ENCODE peak calls at places on chromosomes 7 and 10, in seven cellular contexts. One of them, this sample, is unnamed.

GRCh38 chr10:48306870-48307531 is 524 bp downstream of the MAPK8 start:
- DNase-seq in choroid plexus epithelial cell: peak; percentile 46
- DNase-seq in astrocyte: peak; percentile 36
- DNase-seq in right lobe of liver: peak; percentile 74
- DNase-seq in thoracic aorta: peak; percentile 11
- DNase-seq in neural progenitor cell: peak; percentile 72
- DNase-seq in A549: peak; percentile 43
- DNase-seq in this sample: no peak

GRCh38 chr7:149806726-149807125 is 31.4 kb upstream of the ZNF862 start:
- DNase-seq in A549: no peak
- DNase-seq in right lobe of liver: no peak
- DNase-seq in astrocyte: no peak
- DNase-seq in choroid plexus epithelial cell: no peak
- DNase-seq in thoracic aorta: no peak
- DNase-seq in neural progenitor cell: no peak
- DNase-seq in this sample: no peak

GRCh38 chr10:49241365-49241764 is 53.2 kb upstream of the TMEM273 start:
- DNase-seq in thoracic aorta: no peak
- DNase-seq in right lobe of liver: no peak
- DNase-seq in choroid plexus epithelial cell: no peak
- DNase-seq in A549: no peak
- DNase-seq in astrocyte: no peak
- DNase-seq in neural progenitor cell: no peak
- DNase-seq in this sample: no peak

GRCh38 chr10:86992929-86993328 is 24.6 kb downstream of the ADIRF start:
- DNase-seq in neural progenitor cell: no peak
- DNase-seq in astrocyte: no peak
- DNase-seq in A549: no peak
- DNase-seq in thoracic aorta: no peak
- DNase-seq in choroid plexus epithelial cell: no peak
- DNase-seq in right lobe of liver: no peak
- DNase-seq in this sample: peak; percentile 73

GRCh38 chr10:119208553-119208940 is 1.2 kb downstream of the GRK5 start:
- DNase-seq in thoracic aorta: no peak
- DNase-seq in A549: no peak
- DNase-seq in choroid plexus epithelial cell: peak; percentile 37
- DNase-seq in right lobe of liver: no peak
- DNase-seq in neural progenitor cell: no peak
- DNase-seq in astrocyte: no peak
- DNase-seq in this sample: no peak

GRCh38 chr10:92832121-92832520 is 16.2 kb upstream of the EXOC6 start:
- DNase-seq in A549: no peak
- DNase-seq in neural progenitor cell: no peak
- DNase-seq in choroid plexus epithelial cell: no peak
- DNase-seq in astrocyte: no peak
- DNase-seq in thoracic aorta: no peak
- DNase-seq in right lobe of liver: no peak
- DNase-seq in this sample: no peak

GRCh38 chr7:158847451-158847866 is 8.9 kb upstream of the DYNC2I1 start:
- DNase-seq in A549: no peak
- DNase-seq in astrocyte: no peak
- DNase-seq in neural progenitor cell: no peak
- DNase-seq in right lobe of liver: no peak
- DNase-seq in thoracic aorta: no peak
- DNase-seq in choroid plexus epithelial cell: peak; percentile 60
- DNase-seq in this sample: no peak

GRCh38 chr7:142460402-142461117 is 202.7 kb upstream of the PRSS58 start:
- DNase-seq in choroid plexus epithelial cell: peak; percentile 47
- DNase-seq in astrocyte: peak; percentile 66
- DNase-seq in thoracic aorta: no peak
- DNase-seq in right lobe of liver: no peak
- DNase-seq in neural progenitor cell: no peak
- DNase-seq in A549: no peak
- DNase-seq in this sample: no peak

GRCh38 chr10:63554666-63555065 is 33.5 kb downstream of the REEP3 start:
- DNase-seq in A549: peak; percentile 15
- DNase-seq in thoracic aorta: no peak
- DNase-seq in right lobe of liver: no peak
- DNase-seq in neural progenitor cell: no peak
- DNase-seq in choroid plexus epithelial cell: peak; percentile 97
- DNase-seq in astrocyte: peak; percentile 99
- DNase-seq in this sample: no peak

GRCh38 chr10:35639021-35639521 is 3.0 kb downstream of the FZD8 start:
- DNase-seq in astrocyte: no peak
- DNase-seq in thoracic aorta: no peak
- DNase-seq in neural progenitor cell: peak; percentile 66
- DNase-seq in right lobe of liver: no peak
- DNase-seq in choroid plexus epithelial cell: no peak
- DNase-seq in A549: no peak
- DNase-seq in this sample: no peak

GRCh38 chr10:35638116-35638515 is 4.0 kb downstream of the FZD8 start:
- DNase-seq in A549: no peak
- DNase-seq in right lobe of liver: no peak
- DNase-seq in choroid plexus epithelial cell: no peak
- DNase-seq in thoracic aorta: no peak
- DNase-seq in neural progenitor cell: no peak
- DNase-seq in astrocyte: no peak
- DNase-seq in this sample: no peak

GRCh38 chr10:35640474-35640873 is 1.6 kb downstream of the FZD8 start:
- DNase-seq in choroid plexus epithelial cell: peak; percentile 78
- DNase-seq in right lobe of liver: peak; percentile 70
- DNase-seq in A549: peak; percentile 56
- DNase-seq in astrocyte: peak; percentile 61
- DNase-seq in neural progenitor cell: peak; percentile 92
- DNase-seq in thoracic aorta: peak; percentile 5
- DNase-seq in this sample: peak; percentile 43

GRCh38 chr10:35640951-35641429 is 1.1 kb downstream of the FZD8 start:
- DNase-seq in choroid plexus epithelial cell: peak; percentile 94
- DNase-seq in A549: peak; percentile 50
- DNase-seq in right lobe of liver: peak; percentile 73
- DNase-seq in thoracic aorta: no peak
- DNase-seq in neural progenitor cell: peak; percentile 91
- DNase-seq in astrocyte: peak; percentile 81
- DNase-seq in this sample: peak; percentile 82

DNA sequence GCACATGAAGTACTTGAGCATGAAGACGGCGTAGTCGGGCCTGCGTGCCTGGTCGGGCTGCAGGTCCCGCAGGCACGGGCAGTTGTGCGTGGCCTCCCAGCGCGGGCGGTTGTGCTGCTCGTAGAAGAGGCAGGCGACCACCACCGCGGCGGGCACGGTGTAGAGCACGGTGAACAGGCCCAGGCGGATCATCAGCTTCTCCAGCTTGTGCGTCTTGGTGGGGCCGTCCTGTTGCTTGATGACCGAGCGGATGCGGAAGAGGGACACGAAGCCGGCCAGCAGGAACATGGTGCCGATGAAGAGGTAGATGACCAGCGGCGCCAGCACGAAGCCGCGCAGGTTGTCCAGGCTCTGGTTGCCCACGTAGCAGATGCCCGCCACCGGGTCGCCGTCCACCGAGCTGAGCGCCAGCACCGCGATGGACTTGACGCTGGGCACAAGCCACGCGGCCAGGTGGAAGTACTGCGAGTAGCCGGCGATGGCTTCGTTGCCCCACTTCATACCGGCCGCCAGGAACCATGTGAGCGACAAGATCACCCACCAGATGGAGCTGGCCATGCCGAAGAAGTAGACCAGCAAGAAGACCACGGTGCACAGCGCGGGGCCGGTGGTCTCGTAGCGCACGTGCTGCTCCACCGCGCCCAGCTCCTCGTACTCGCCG is 2.3 kb downstream of the FZD8 start:
- DNase-seq in thoracic aorta: no peak
- DNase-seq in A549: no peak
- DNase-seq in right lobe of liver: no peak
- DNase-seq in astrocyte: peak; percentile 29
- DNase-seq in neural progenitor cell: peak; percentile 68
- DNase-seq in choroid plexus epithelial cell: peak; percentile 57
- DNase-seq in this sample: no peak
- H3K4me3 ChIP-seq in thoracic aorta: peak overlapping the region; percentile 74
- H3K4me3 ChIP-seq in A549: peak overlapping the region; percentile 70
- H3K4me3 ChIP-seq in right lobe of liver: peak overlapping the region; percentile 16
- H3K4me3 ChIP-seq in astrocyte: peak overlapping the region; percentile 68
- H3K4me3 ChIP-seq in neural progenitor cell: peak overlapping the region; percentile 49
- H3K4me3 ChIP-seq in choroid plexus epithelial cell: peak overlapping the region; percentile 71
- H3K4me3 ChIP-seq in this sample: no peak overlapping the region

GRCh38 chr10:12372846-12373245 is 23.5 kb downstream of the CAMK1D start:
- DNase-seq in astrocyte: no peak
- DNase-seq in choroid plexus epithelial cell: no peak
- DNase-seq in A549: no peak
- DNase-seq in neural progenitor cell: no peak
- DNase-seq in thoracic aorta: no peak
- DNase-seq in right lobe of liver: no peak
- DNase-seq in this sample: no peak

GRCh38 chr10:12369982-12370381 is 20.6 kb downstream of the CAMK1D start:
- DNase-seq in right lobe of liver: no peak
- DNase-seq in A549: no peak
- DNase-seq in choroid plexus epithelial cell: no peak
- DNase-seq in astrocyte: no peak
- DNase-seq in thoracic aorta: no peak
- DNase-seq in neural progenitor cell: no peak
- DNase-seq in this sample: no peak

GRCh38 chr10:12364559-12364958 is 15.2 kb downstream of the CAMK1D start:
- DNase-seq in astrocyte: no peak
- DNase-seq in A549: no peak
- DNase-seq in choroid plexus epithelial cell: no peak
- DNase-seq in thoracic aorta: no peak
- DNase-seq in right lobe of liver: no peak
- DNase-seq in neural progenitor cell: no peak
- DNase-seq in this sample: no peak

DNA sequence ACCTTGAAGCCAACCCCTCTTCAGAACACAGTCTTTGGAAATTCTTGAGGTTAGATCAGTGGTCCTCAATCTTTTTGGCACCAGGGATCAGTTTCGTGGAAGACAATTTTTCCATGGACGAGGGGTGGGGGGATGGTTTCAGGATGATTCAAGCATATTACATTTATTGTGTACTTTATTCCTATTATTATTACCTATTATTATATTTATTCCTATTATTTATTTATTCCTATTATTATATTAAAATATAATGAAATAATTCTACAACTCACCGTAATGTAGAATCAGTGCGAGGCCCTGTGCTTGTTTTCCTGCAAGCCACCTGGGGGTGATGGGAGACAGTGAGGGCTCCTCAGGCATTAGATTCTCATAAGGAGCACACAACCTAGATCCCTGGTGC is 17.9 kb downstream of the CAMK1D start:
- DNase-seq in right lobe of liver: no peak
- DNase-seq in neural progenitor cell: no peak
- DNase-seq in astrocyte: no peak
- DNase-seq in A549: no peak
- DNase-seq in thoracic aorta: no peak
- DNase-seq in choroid plexus epithelial cell: no peak
- DNase-seq in this sample: no peak
- TF ChIP-seq CTCF in right lobe of liver: no peak
- TF ChIP-seq CTCF in neural progenitor cell: no peak
- TF ChIP-seq CTCF in astrocyte: no peak
- TF ChIP-seq CTCF in A549: no peak
- TF ChIP-seq CTCF in thoracic aorta: no peak
- TF ChIP-seq CTCF in choroid plexus epithelial cell: no peak
- TF ChIP-seq CTCF in this sample: no peak

GRCh38 chr7:73831656-73832579 is 1.1 kb downstream of the CLDN4 start:
- DNase-seq in astrocyte: no peak
- DNase-seq in neural progenitor cell: peak; percentile 37
- DNase-seq in choroid plexus epithelial cell: no peak
- DNase-seq in thoracic aorta: no peak
- DNase-seq in A549: no peak
- DNase-seq in right lobe of liver: no peak
- DNase-seq in this sample: peak; percentile 90
- H3K4me3 ChIP-seq in astrocyte: no peak overlapping the region
- H3K4me3 ChIP-seq in neural progenitor cell: no peak overlapping the region
- H3K4me3 ChIP-seq in choroid plexus epithelial cell: no peak overlapping the region
- H3K4me3 ChIP-seq in thoracic aorta: no peak overlapping the region
- H3K4me3 ChIP-seq in A549: no peak overlapping the region
- H3K4me3 ChIP-seq in right lobe of liver: no peak overlapping the region
- H3K4me3 ChIP-seq in this sample: peak overlapping the region; percentile 93

GRCh38 chr7:727806-728460 is 852 bp upstream of the PRKAR1B start:
- DNase-seq in choroid plexus epithelial cell: peak; percentile 16
- DNase-seq in neural progenitor cell: peak; percentile 30
- DNase-seq in A549: no peak
- DNase-seq in thoracic aorta: no peak
- DNase-seq in astrocyte: no peak
- DNase-seq in right lobe of liver: no peak
- DNase-seq in this sample: no peak
- TF ChIP-seq CTCF in choroid plexus epithelial cell: no peak
- TF ChIP-seq CTCF in neural progenitor cell: no peak
- TF ChIP-seq CTCF in A549: no peak
- TF ChIP-seq CTCF in thoracic aorta: no peak
- TF ChIP-seq CTCF in astrocyte: no peak
- TF ChIP-seq CTCF in right lobe of liver: no peak
- TF ChIP-seq CTCF in this sample: no peak